ENCODE peak calls at places on chromosomes 5 and 9, in ten cellular contexts. N is memory B cell; B is activated T-cell treated with anti-CD3 and anti-CD28 coated beads, Interleukin-2, amount 50 U/mL, for 72 hours; K is T-helper 17 cell; U is sciatic nerve; Y is heart left ventricle; J is Right ventricle myocardium inferior; G is left cardiac atrium; H is upper lobe of right lung; D is IMR-90. R is an unnamed sample.
A peak's percentile ranks its signal among the peaks of the same experiment; 100 is the strongest.

GRCh38 chr9:121807069-121807917 is 155.9 kb downstream of the DAB2IP start:
- ATAC-seq in N (no peak), U (peak; percentile 24), D (no peak), K (no peak), H (peak; percentile 15), Y (peak; percentile 16), J (peak; percentile 31), G (no peak), B (no peak), R (no peak)

GRCh38 chr9:120890415-120891254 is 13.6 kb upstream of the PHF19 start:
- ATAC-seq in K (peak; percentile 49), J (no peak), G (no peak), D (no peak), N (no peak), B (no peak), H (peak; percentile 5), Y (no peak), U (peak; percentile 62), R (no peak)

GRCh38 chr9:72948906-72949582 is 3.8 kb downstream of the ALDH1A1 start:
- ATAC-seq in J (peak; percentile 58), N (no peak), G (peak; percentile 40), H (no peak), B (no peak), Y (peak; percentile 20), D (no peak), K (no peak), U (peak; percentile 10), R (no peak)

GRCh38 chr5:39578887-39579497 is 154.2 kb upstream of the DAB2 start:
- ATAC-seq in J (no peak), N (no peak), Y (no peak), K (no peak), B (no peak), U (no peak), G (no peak), H (no peak), D (no peak), R (no peak)

GRCh38 chr9:76424491-76424890 is 30.3 kb upstream of the RFK start:
- ATAC-seq in B (peak; percentile 81), G (no peak), N (no peak), D (no peak), J (no peak), K (no peak), Y (no peak), H (no peak), U (no peak), R (no peak)

GRCh38 chr5:172437445-172438303 is 16.7 kb downstream of the SH3PXD2B start:
- ATAC-seq in U (peak; percentile 84), H (peak; percentile 68), D (peak; percentile 36), K (no peak), B (no peak), N (no peak), Y (peak; percentile 85), J (peak; percentile 70), G (peak; percentile 71), R (peak; percentile 65)

GRCh38 chr5:52743970-52744369 is 43.7 kb upstream of the ITGA1 start:
- ATAC-seq in K (peak; percentile 86), H (no peak), B (peak; percentile 98), G (peak; percentile 46), N (no peak), J (no peak), U (no peak), Y (peak; percentile 62), D (peak; percentile 76), R (no peak)

GRCh38 chr5:159782197-159782994 is 133.9 kb upstream of the ADRA1B start:
- ATAC-seq in G (no peak), J (no peak), D (no peak), H (no peak), K (no peak), N (peak; percentile 57), Y (no peak), B (peak; percentile 50), U (no peak), R (no peak)

GRCh38 chr5:151676719-151677118 is 10.0 kb downstream of the SPARC start:
- ATAC-seq in U (no peak), H (no peak), Y (peak; percentile 17), N (no peak), J (no peak), B (no peak), D (no peak), K (no peak), G (no peak), R (no peak)

GRCh38 chr5:132684922-132685720 is 11.3 kb downstream of the IL4 start:
- ATAC-seq in J (no peak), U (no peak), H (no peak), N (no peak), K (no peak), D (no peak), Y (no peak), G (no peak), B (no peak), R (no peak)